ENCODE peak calls at places on chromosomes 5 and 9, in six cellular contexts. U is fibroblast of the conjunctiva, Q is aorta, V is T47D, D is RKO, E is GM06990. A is an unnamed sample.

GRCh38 chr5:172789687-172790495 is 18.9 kb upstream of the DUSP1 start:
- DNase-seq in U (no peak), Q (no peak), V (no peak), D (no peak), E (no peak), A (no peak)

GRCh38 chr5:96624631-96625030 is 37.5 kb upstream of the CAST start:
- DNase-seq in U (no peak), Q (no peak), V (no peak), D (no peak), E (no peak), A (no peak)

GRCh38 chr5:98934581-98934980 is 5.8 kb upstream of the CHD1 start:
- DNase-seq in U (no peak), Q (no peak), V (no peak), D (no peak), E (no peak), A (no peak)

GRCh38 chr9:78297672-78297961 is 692 bp downstream of the PSAT1 start:
- DNase-seq in U (no peak), Q (no peak), V (no peak), D (peak), E (no peak), A (no peak)

GRCh38 chr9:77750284-77750683 is 102.2 kb upstream of the GNA14 start:
- DNase-seq in U (no peak), Q (no peak), V (no peak), D (peak), E (no peak), A (no peak)

GRCh38 chr9:122791872-122792669 is 3.3 kb downstream of the OR5C1 start:
- DNase-seq in U (no peak), Q (no peak), V (no peak), D (no peak), E (no peak), A (no peak)

GRCh38 chr5:172003750-172004149 is 2.7 kb downstream of the FBXW11 start:
- DNase-seq in U (no peak), Q (no peak), V (no peak), D (no peak), E (peak), A (no peak)

GRCh38 chr5:108311682-108312081 is 70.2 kb downstream of the FBXL17 start:
- DNase-seq in U (no peak), Q (no peak), V (no peak), D (no peak), E (no peak), A (no peak)

GRCh38 chr5:66234241-66234640 is 90.1 kb downstream of the SREK1 start:
- DNase-seq in U (no peak), Q (no peak), V (no peak), D (no peak), E (no peak), A (no peak)

GRCh38 chr5:77638763-77639451 is 394 bp upstream of the OTP start:
- DNase-seq in U (no peak), Q (no peak), V (no peak), D (no peak), E (no peak), A (no peak)

GRCh38 chr5:178103612-178104011 is 9.7 kb upstream of the N4BP3 start:
- DNase-seq in U (no peak), Q (no peak), V (no peak), D (no peak), E (no peak), A (no peak)

GRCh38 chr5:34627794-34628193 is 28.3 kb upstream of the RAI14 start:
- DNase-seq in U (no peak), Q (no peak), V (no peak), D (no peak), E (no peak), A (no peak)

GRCh38 chr9:71001780-71002386 is 119.5 kb downstream of the TRPM3 start:
- DNase-seq in U (no peak), Q (no peak), V (peak), D (no peak), E (no peak), A (no peak)

GRCh38 chr9:123414226-123414625 is 58.2 kb downstream of the CRB2 start:
- DNase-seq in U (no peak), Q (no peak), V (no peak), D (no peak), E (no peak), A (peak)

GRCh38 chr5:56598941-56599340 is 216.4 kb upstream of the MAP3K1 start:
- DNase-seq in U (no peak), Q (no peak), V (no peak), D (no peak), E (no peak), A (no peak)

GRCh38 chr5:159452480-159453167 is 122.3 kb upstream of the IL12B start:
- DNase-seq in U (no peak), Q (no peak), V (no peak), D (no peak), E (no peak), A (no peak)

GRCh38 chr9:117028103-117028858 is 341.2 kb downstream of the TRIM32 start:
- DNase-seq in U (no peak), Q (no peak), V (no peak), D (no peak), E (no peak), A (no peak)